ENCODE peak calls at places on chromosomes 16 and 17, in four cellular contexts. V is NCI-H1694 treated with DMSO at 0.1 percent for 48 hours, H is anterior cingulate cortex, X is NCI-H2029. Z is an unnamed sample.

GRCh38 chr17:1058423-1059130 is 61.6 kb downstream of the TIMM22 start:
- DNase-seq in H (no peak), V (peak; percentile 50), X (peak; percentile 27), Z (peak; percentile 37)

GRCh38 chr16:31461921-31462804 is 2.9 kb downstream of the ARMC5 start:
- DNase-seq in H (no peak), V (no peak), X (no peak), Z (no peak)

GRCh38 chr17:4134756-4135155 is 8.1 kb downstream of the ZZEF1 start:
- DNase-seq in X (no peak), H (no peak), V (no peak), Z (no peak)

GRCh38 chr17:42276609-42277341 is 584 bp upstream of the STAT5B start:
- DNase-seq in V (no peak), X (peak; percentile 17), H (no peak), Z (peak; percentile 38)

GRCh38 chr17:31916496-31917064 is 15.1 kb upstream of the UTP6 start:
- DNase-seq in V (no peak), X (no peak), H (no peak), Z (no peak)

GRCh38 chr17:50924800-50925199 is 58.6 kb upstream of the TOB1 start:
- DNase-seq in X (no peak), V (no peak), H (no peak), Z (no peak)

GRCh38 chr17:42276359-42276608 is at the start of gene STAT5B:
- DNase-seq in X (peak; percentile 46), H (peak; percentile 39), V (no peak), Z (peak; percentile 9)

GRCh38 chr17:39928868-39929651 is 1.5 kb downstream of the LRRC3C start:
- DNase-seq in H (no peak), V (no peak), X (no peak), Z (no peak)

GRCh38 chr17:27396941-27397340 is 59.3 kb upstream of the KSR1 start:
- DNase-seq in X (no peak), H (no peak), V (no peak), Z (no peak)

GRCh38 chr17:38569701-38570512 is 35.8 kb downstream of the SRCIN1 start:
- DNase-seq in X (no peak), H (no peak), V (no peak), Z (no peak)

GRCh38 chr17:56319531-56319930 is 166.3 kb downstream of the ANKFN1 start:
- DNase-seq in H (no peak), X (peak; percentile 42), V (peak; percentile 80), Z (peak; percentile 26)

GRCh38 chr16:64225036-64225435 is 896.8 kb downstream of the CDH11 start:
- DNase-seq in X (no peak), V (no peak), H (no peak), Z (no peak)

GRCh38 chr16:30063893-30064745 is 1.4 kb upstream of the ALDOA start:
- DNase-seq in H (peak; percentile 64), V (peak; percentile 33), X (peak; percentile 61), Z (peak; percentile 96)

GRCh38 chr17:45296833-45297124 is 20.0 kb downstream of the MAP3K14 start:
- DNase-seq in X (peak; percentile 65), V (no peak), H (no peak), Z (no peak)

GRCh38 chr17:44198721-44199552 is 747 bp downstream of the ATXN7L3 start:
- DNase-seq in H (peak; percentile 37), X (peak; percentile 20), V (peak; percentile 18), Z (no peak)

GRCh38 chr17:8151641-8152111 is 528 bp downstream of the PER1 start:
- DNase-seq in H (peak; percentile 66), V (no peak), X (peak; percentile 19), Z (no peak)

GRCh38 chr16:11884035-11884434 is 31.7 kb downstream of the GSPT1 start:
- DNase-seq in H (no peak), V (no peak), X (no peak), Z (no peak)

GRCh38 chr16:84840687-84841627 is 21.2 kb downstream of the CRISPLD2 start:
- DNase-seq in X (no peak), V (no peak), H (no peak), Z (no peak)

GRCh38 chr17:55722742-55723487 is at the start of gene TMEM100:
- DNase-seq in H (no peak), V (no peak), X (no peak), Z (no peak)

GRCh38 chr16:83971165-83972130 is 3.4 kb downstream of the NECAB2 start:
- DNase-seq in X (no peak), H (no peak), V (no peak), Z (no peak)

GRCh38 chr17:75811174-75811573 is 26.6 kb downstream of the UNK start:
- DNase-seq in X (no peak), H (no peak), V (no peak), Z (no peak)

GRCh38 chr17:17613708-17614114 is 22.2 kb upstream of the PEMT start:
- DNase-seq in H (no peak), X (no peak), V (peak; percentile 89), Z (peak; percentile 99)

GRCh38 chr17:47620503-47621245 is 29.0 kb upstream of the KPNB1 start:
- DNase-seq in X (no peak), V (no peak), H (no peak), Z (peak; percentile 25)

GRCh38 chr16:48734220-48734619 is 124.2 kb upstream of the N4BP1 start:
- DNase-seq in V (no peak), X (no peak), H (no peak), Z (no peak)

GRCh38 chr17:78041401-78042179 is 83.1 kb downstream of the TNRC6C start:
- DNase-seq in V (peak; percentile 65), H (no peak), X (no peak), Z (no peak)

GRCh38 chr17:12136243-12136642 is 115.6 kb downstream of the MAP2K4 start:
- DNase-seq in H (no peak), V (no peak), X (no peak), Z (no peak)

GRCh38 chr17:12737740-12738469 is 51.4 kb upstream of the ARHGAP44 start:
- DNase-seq in H (no peak), X (no peak), V (no peak), Z (no peak)

GRCh38 chr17:80832266-80832676 is 159.4 kb upstream of the CHMP6 start:
- DNase-seq in H (no peak), V (no peak), X (no peak), Z (peak; percentile 66)

GRCh38 chr16:4765511-4766474 is 1.2 kb downstream of the ZNF500 start:
- DNase-seq in H (no peak), X (no peak), V (no peak), Z (no peak)

GRCh38 chr17:65438708-65439294 is 122.6 kb downstream of the AXIN2 start:
- DNase-seq in V (no peak), H (no peak), X (no peak), Z (no peak)

GRCh38 chr17:36034127-36034526 is 16.4 kb upstream of the CCL23 start:
- DNase-seq in X (no peak), V (no peak), H (no peak), Z (no peak)

GRCh38 chr17:2101448-2102257 is 46.8 kb downstream of the HIC1 start:
- DNase-seq in X (peak; percentile 71), H (no peak), V (no peak), Z (peak; percentile 81)

GRCh38 chr17:62723842-62724241 is 84.3 kb downstream of the MARCHF10 start:
- DNase-seq in H (no peak), V (no peak), X (peak; percentile 30), Z (no peak)

GRCh38 chr17:17379197-17379991 is 76.2 kb downstream of the NT5M start:
- DNase-seq in H (no peak), X (no peak), V (no peak), Z (no peak)

Z was measured in SHP77 treated with DMSO at 0.1 percent for 48 hours.